ENCODE peak calls at places on chromosomes 7 and 10, in seven cellular contexts. T, D, Z, Q, B, M and P are unnamed samples. For H3K4me1, the result is how much of the 10 kb centered on the place peaks cover.

GRCh38 chr7:34748244-34749039 is 90.4 kb downstream of the NPSR1 start:
- DNase-seq in M (peak), B (peak), Q (peak), T (peak), D (no peak), Z (peak), P (peak)

GRCh38 chr10:106711313-106711906 is 453.1 kb downstream of the SORCS1 start:
- DNase-seq in Q (peak), D (peak), M (peak), T (peak), Z (no peak), B (peak), P (peak)

GRCh38 chr7:22156205-22156604 is 200.7 kb downstream of the RAPGEF5 start:
- DNase-seq in M (peak), T (no peak), D (no peak), Q (no peak), Z (no peak), B (no peak), P (no peak)

GRCh38 chr10:86290933-86291615 is 75.5 kb downstream of the GRID1 start:
- DNase-seq in B (no peak), T (peak), Q (peak), Z (no peak), D (no peak), M (no peak), P (no peak)

GRCh38 chr10:103885617-103886016 is 30.2 kb upstream of the SH3PXD2A start:
- DNase-seq in M (no peak), T (no peak), Q (no peak), Z (no peak), B (no peak), D (no peak), P (no peak)

GRCh38 chr10:90665905-90666662 is 191.8 kb downstream of the HTR7 start:
- DNase-seq in Z (no peak), T (no peak), Q (no peak), D (no peak), B (no peak), M (peak), P (no peak)

GRCh38 chr10:99370993-99371392 is 41.8 kb downstream of the CNNM1 start:
- DNase-seq in B (no peak), M (peak), T (no peak), Z (no peak), D (peak), Q (no peak), P (no peak)

GRCh38 chr7:29194594-29195417 is at the start of gene CHN2:
- DNase-seq in Q (peak), D (peak), M (peak), T (peak), Z (peak), B (peak), P (peak)

GRCh38 chr10:72333111-72334012 is 21.4 kb downstream of the DNAJB12 start:
- DNase-seq in T (no peak), B (peak), Q (no peak), D (no peak), Z (no peak), M (no peak), P (no peak)

GRCh38 chr10:22831586-22831985 is 96.3 kb upstream of the ARMC3 start:
- DNase-seq in M (no peak), Z (no peak), Q (no peak), D (no peak), T (no peak), B (no peak), P (no peak)

GRCh38 chr7:137682596-137682995 is 164.2 kb downstream of the DGKI start:
- DNase-seq in Q (no peak), Z (no peak), D (no peak), M (peak), B (no peak), T (no peak), P (no peak)

GRCh38 chr10:110508806-110509544 is 11.3 kb downstream of the DUSP5 start:
- DNase-seq in T (no peak), Q (no peak), B (peak), Z (no peak), M (no peak), D (no peak), P (no peak)

GRCh38 chr7:88226886-88227516 is 7.2 kb upstream of the SRI start:
- DNase-seq in Z (peak), Q (no peak), D (no peak), B (no peak), M (peak), T (no peak), P (peak)

GRCh38 chr7:139776486-139777303 is 1.1 kb downstream of the HIPK2 start:
- DNase-seq in B (no peak), Z (no peak), Q (no peak), D (peak), T (no peak), M (no peak), P (no peak)

GRCh38 chr10:112713411-112713810 is 236.6 kb upstream of the TCF7L2 start:
- DNase-seq in M (no peak), T (no peak), D (no peak), Q (no peak), B (no peak), Z (no peak), P (no peak)

GRCh38 chr7:150874401-150875198 is 22.3 kb downstream of the AOC1 start:
- DNase-seq in D (no peak), T (no peak), M (no peak), Z (no peak), B (no peak), Q (no peak), P (no peak)

GRCh38 chr7:45415265-45415664 is 158.9 kb upstream of the ADCY1 start:
- DNase-seq in Q (no peak), Z (no peak), T (no peak), M (no peak), D (no peak), B (no peak), P (no peak)

GRCh38 chr10:80204801-80205477 is 398 bp downstream of the ANXA11 start:
- DNase-seq in D (peak), Z (peak), T (no peak), Q (no peak), B (peak), M (no peak), P (peak)

GRCh38 chr10:67668448-67668847 is 27.5 kb downstream of the CTNNA3 start:
- DNase-seq in B (no peak), D (no peak), T (no peak), M (peak), Q (no peak), Z (no peak), P (no peak)

GRCh38 chr7:141012696-141013344 is 1.9 kb downstream of the MRPS33 start:
- DNase-seq in Z (no peak), T (no peak), Q (no peak), D (no peak), B (no peak), M (peak), P (no peak)

GRCh38 chr7:85287126-85287825 is 100.4 kb upstream of the SEMA3D start:
- DNase-seq in Q (no peak), Z (no peak), B (no peak), D (no peak), M (no peak), T (no peak), P (no peak)

GRCh38 chr10:112585960-112586359 is 138.9 kb downstream of the VTI1A start:
- DNase-seq in T (no peak), D (no peak), Z (no peak), Q (no peak), B (no peak), M (no peak), P (no peak)

GRCh38 chr7:148264933-148265557 is 325.5 kb upstream of the C7orf33 start:
- DNase-seq in M (peak), B (no peak), T (peak), Q (peak), D (peak), Z (no peak), P (no peak)

GRCh38 chr10:845526-845925 is 86.0 kb downstream of the LARP4B start:
- DNase-seq in D (no peak), Q (no peak), M (no peak), Z (no peak), B (no peak), T (no peak), P (no peak)

GRCh38 chr10:103712898-103713498 is 142.4 kb downstream of the SH3PXD2A start:
- DNase-seq in Q (peak), Z (peak), M (peak), B (peak), D (peak), T (peak), P (peak)

GRCh38 chr7:12158334-12159060 is 52.6 kb upstream of the TMEM106B start:
- DNase-seq in D (no peak), M (no peak), Z (no peak), B (no peak), T (no peak), Q (no peak), P (no peak)

GRCh38 chr10:108384378-108384777 is 1219.9 kb upstream of the SORCS1 start:
- DNase-seq in M (no peak), D (no peak), T (no peak), Z (no peak), Q (no peak), B (no peak), P (no peak)

GRCh38 chr7:90246184-90246583 is 1.2 kb downstream of the CFAP69 start:
- DNase-seq in Z (no peak), D (peak), Q (peak), T (no peak), M (no peak), B (no peak), P (no peak)

GRCh38 chr10:62658516-62658915 is 146.0 kb upstream of the ADO start:
- DNase-seq in B (peak), Z (no peak), T (no peak), M (no peak), Q (no peak), D (no peak), P (no peak)

GRCh38 chr10:51180141-51180540 is 105.9 kb downstream of the PRKG1 start:
- DNase-seq in T (no peak), Q (no peak), M (no peak), B (no peak), Z (no peak), D (no peak), P (no peak)

GRCh38 chr7:1377111-1377909 is 82.0 kb downstream of the MICALL2 start:
- DNase-seq in D (no peak), Z (no peak), Q (no peak), T (no peak), M (no peak), B (no peak), P (no peak)
- TF ChIP-seq CTCF in D (no peak), Z (no peak), Q (no peak), T (no peak), M (no peak), B (no peak), P (no peak)

GRCh38 chr10:126902157-126902556 is 3.1 kb upstream of the DOCK1 start:
- DNase-seq in M (peak), D (no peak), Q (no peak), B (no peak), T (no peak), Z (no peak), P (no peak)

GRCh38 chr10:126904493-126904806 is 778 bp upstream of the DOCK1 start:
- DNase-seq in Z (no peak), M (no peak), D (no peak), Q (no peak), B (no peak), T (no peak), P (no peak)

GRCh38 chr10:126904807-126905686 is at the start of gene DOCK1:
- DNase-seq in Z (peak), M (peak), T (peak), B (peak), Q (peak), D (peak), P (peak)

GRCh38 chr10:126905776-126906703 is 812 bp downstream of the DOCK1 start:
- DNase-seq in B (peak), Q (peak), D (peak), Z (no peak), T (no peak), M (no peak), P (no peak)

GRCh38 chr10:126903646-126904360 is 1.4 kb upstream of the DOCK1 start:
- DNase-seq in B (no peak), Z (no peak), Q (no peak), M (no peak), T (no peak), D (no peak), P (no peak)
- H3K27ac ChIP-seq in B (no peak), Z (no peak), Q (no peak), M (no peak), T (no peak), D (no peak), P (no peak)

GRCh38 chr10:17022399-17022798 is 107.2 kb downstream of the CUBN start:
- DNase-seq in M (no peak), B (no peak), D (peak), Q (peak), T (no peak), Z (no peak), P (no peak)

GRCh38 chr10:17021661-17022060 is 108.0 kb downstream of the CUBN start:
- DNase-seq in Z (no peak), M (no peak), D (no peak), B (no peak), Q (no peak), T (no peak), P (no peak)

GRCh38 chr10:17024461-17024860 is 105.2 kb downstream of the CUBN start:
- DNase-seq in Z (no peak), M (no peak), Q (no peak), D (no peak), B (no peak), T (no peak), P (no peak)

GRCh38 chr10:17023386-17024298 is 106.0 kb downstream of the CUBN start:
- DNase-seq in M (peak), Z (peak), T (peak), Q (peak), B (no peak), D (peak), P (no peak)

GRCh38 chr10:17022898-17023297 is 106.7 kb downstream of the CUBN start:
- DNase-seq in M (no peak), B (no peak), T (no peak), Z (no peak), D (no peak), Q (no peak), P (no peak)
- H3K4me1 ChIP-seq in M (under half), B (under half), T (under half), Z (under half), D (under half), Q (under half), P (under half)

GRCh38 chr7:30973292-30973691 is 9.5 kb downstream of the GHRHR start:
- DNase-seq in D (no peak), B (no peak), T (no peak), Q (no peak), Z (no peak), M (no peak), P (no peak)

GRCh38 chr7:30976381-30976780 is 12.6 kb downstream of the GHRHR start:
- DNase-seq in B (no peak), D (no peak), Z (no peak), Q (peak), T (no peak), M (no peak), P (no peak)

GRCh38 chr7:30973791-30974604 is 10.2 kb downstream of the GHRHR start:
- DNase-seq in D (no peak), T (peak), Z (no peak), B (no peak), Q (no peak), M (no peak), P (no peak)

GRCh38 chr7:30975257-30975899 is 11.6 kb downstream of the GHRHR start:
- DNase-seq in T (peak), D (no peak), Q (no peak), M (no peak), B (no peak), Z (no peak), P (no peak)

DNA sequence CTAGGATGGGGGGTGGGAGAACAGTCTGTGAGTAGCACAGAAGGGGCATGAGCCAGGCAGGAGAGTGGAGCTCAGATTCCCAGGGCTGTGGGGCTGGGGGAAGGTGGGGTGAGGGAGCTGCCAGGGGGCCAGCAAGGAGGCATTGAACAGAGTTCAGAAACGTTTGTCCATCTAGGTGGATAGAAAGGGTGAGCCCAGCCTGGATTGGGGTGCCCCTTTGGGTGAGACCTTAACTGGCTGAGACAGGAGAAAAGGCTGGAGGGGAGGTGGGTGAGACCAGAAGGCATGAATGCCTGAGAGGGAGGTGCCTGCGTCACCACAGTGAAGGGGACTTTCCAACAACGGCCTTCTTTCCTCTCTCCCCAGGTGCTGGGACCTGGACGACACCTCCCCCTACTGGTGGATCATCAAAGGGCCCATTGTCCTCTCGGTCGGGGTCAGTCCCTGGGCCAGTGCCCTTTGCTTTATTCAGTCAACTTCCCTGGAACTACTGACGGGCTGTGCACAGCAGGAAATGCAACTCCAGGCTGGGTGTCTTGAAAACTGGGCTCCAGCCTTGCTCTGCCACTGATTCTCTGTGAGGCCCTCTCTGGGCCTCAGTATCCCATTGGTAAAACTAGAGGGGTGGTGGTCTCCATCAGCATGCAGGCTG is 11.0 kb downstream of the GHRHR start:
- DNase-seq in T (peak), D (peak), M (peak), Z (peak), Q (peak), B (peak), P (peak)
- TF ChIP-seq CTCF in T (peak), D (peak), M (peak), Z (peak), Q (peak), B (peak), P (peak)

GRCh38 chr7:74215921-74216320 is 6.1 kb downstream of the LAT2 start:
- DNase-seq in T (no peak), Z (no peak), Q (no peak), M (no peak), D (no peak), B (no peak), P (no peak)
- H3K27ac ChIP-seq in T (no peak), Z (no peak), Q (no peak), M (no peak), D (no peak), B (no peak), P (no peak)

DNA sequence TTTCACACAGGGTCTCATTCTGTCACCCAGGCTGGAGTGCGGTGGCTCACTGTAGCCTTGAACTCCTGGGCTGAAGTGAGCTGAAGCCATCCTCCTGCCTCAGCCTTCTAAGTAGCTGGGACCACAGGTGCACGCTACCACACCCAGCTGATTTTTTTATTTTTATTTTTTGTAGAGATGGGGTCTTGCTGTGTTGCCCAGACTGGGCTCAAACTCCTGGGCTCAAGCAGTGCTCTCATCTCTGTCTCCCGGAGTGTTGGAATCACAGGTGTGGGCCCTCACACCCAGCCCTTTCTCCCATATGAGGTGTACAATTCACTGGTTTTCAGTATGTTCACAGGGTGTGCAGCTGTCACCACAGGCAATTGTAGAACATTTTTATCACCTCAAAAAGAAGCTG is 5.2 kb downstream of the INPP5A start:
- DNase-seq in M (no peak), Z (peak), T (no peak), Q (no peak), D (no peak), B (no peak), P (no peak)
- H3K4me1 ChIP-seq in M (under half), Z (under half), T (half or more), Q (under half), D (under half), B (half or more), P (half or more)

GRCh38 chr7:135712182-135712782 is 15.7 kb downstream of the SLC13A4 start:
- DNase-seq in Z (no peak), Q (no peak), B (no peak), T (no peak), D (no peak), M (no peak), P (no peak)
- TF ChIP-seq CTCF in Z (no peak), Q (no peak), B (no peak), T (no peak), D (peak), M (no peak), P (no peak)